ENCODE peak calls at places on chromosomes 16 and 17, in four cellular contexts. J is GM13976, P is Kasumi-1, D is psoas muscle. S is an unnamed sample.

GRCh38 chr16:58348986-58349385 is 43.3 kb upstream of the GINS3 start:
- DNase-seq in D (no peak), P (no peak), J (no peak), S (no peak)

GRCh38 chr17:82250868-82251500 is 22.1 kb downstream of the SLC16A3 start:
- DNase-seq in D (peak), P (no peak), J (no peak), S (no peak)

GRCh38 chr16:84178146-84178765 is 8.6 kb downstream of the TAF1C start:
- DNase-seq in D (no peak), J (no peak), P (no peak), S (no peak)

GRCh38 chr16:30570621-30571443 is 682 bp downstream of the ZNF688 start:
- DNase-seq in D (peak), J (peak), P (no peak), S (no peak)

GRCh38 chr17:18070861-18071340 is 16.8 kb upstream of the DRG2 start:
- DNase-seq in D (no peak), P (peak), J (peak), S (peak)

GRCh38 chr16:81748476-81749198 is 30.5 kb upstream of the PLCG2 start:
- DNase-seq in D (no peak), P (peak), J (no peak), S (peak)

GRCh38 chr16:7278636-7279035 is 54.0 kb upstream of the RBFOX1 start:
- DNase-seq in J (no peak), D (no peak), P (no peak), S (no peak)

GRCh38 chr16:20949660-20950059 is 49.1 kb downstream of the LYRM1 start:
- DNase-seq in D (no peak), P (no peak), J (no peak), S (no peak)

GRCh38 chr17:61972311-61972710 is 44.5 kb upstream of the INTS2 start:
- DNase-seq in J (no peak), D (no peak), P (no peak), S (no peak)

GRCh38 chr16:17138801-17139200 is 332.0 kb downstream of the XYLT1 start:
- DNase-seq in D (no peak), P (no peak), J (no peak), S (no peak)

GRCh38 chr17:37605813-37606505 is 3.3 kb downstream of the SYNRG start:
- DNase-seq in D (no peak), P (peak), J (peak), S (peak)

GRCh38 chr16:31354394-31355291 is at the start of gene ITGAX:
- DNase-seq in D (peak), P (peak), J (peak), S (peak)

GRCh38 chr17:81420769-81421462 is 25.7 kb downstream of the BAHCC1 start:
- DNase-seq in J (no peak), P (no peak), D (peak), S (no peak)

GRCh38 chr17:35025541-35025940 is 38.0 kb downstream of the RFFL start:
- DNase-seq in J (no peak), D (no peak), P (no peak), S (no peak)

GRCh38 chr16:63617047-63617989 is 1504.5 kb downstream of the CDH11 start:
- DNase-seq in D (peak), J (no peak), P (no peak), S (no peak)

GRCh38 chr16:21263640-21264211 is 14.4 kb downstream of the CRYM start:
- DNase-seq in P (no peak), D (no peak), J (peak), S (peak)

GRCh38 chr17:66580178-66580577 is 254.7 kb upstream of the CACNG5 start:
- DNase-seq in P (no peak), J (no peak), D (no peak), S (no peak)

GRCh38 chr17:39174907-39175694 is 9.1 kb upstream of the ARL5C start:
- DNase-seq in P (peak), D (peak), J (peak), S (peak)

GRCh38 chr16:27199747-27200146 is 3.6 kb upstream of the KDM8 start:
- DNase-seq in D (no peak), P (peak), J (no peak), S (peak)

GRCh38 chr17:56121661-56122060 is 31.6 kb upstream of the ANKFN1 start:
- DNase-seq in D (no peak), P (peak), J (no peak), S (no peak)